ENCODE peak calls at places on chromosomes 1 and 21, in ten cellular contexts. J is activated CD4-positive, alpha-beta T cell treated with anti-CD3 and anti-CD28 coated beads for 4 hours; Y is anterior cingulate cortex; O is KBM-7; N is CD8-positive, alpha-beta memory T cell; V is stimulated activated CD4-positive, alpha-beta T cell treated with anti-CD3 and anti-CD28 coated beads, Interleukin-15, amount 100 ng/mL, for 24 hours; S is B cell; U is GM13976; K is aorta; L is Daoy. Q is an unnamed sample.

GRCh38 chr1:16122916-16123315 is 33.0 kb downstream of the EPHA2 start:
- DNase-seq in V (peak; percentile 63), N (peak; percentile 38), L (peak; percentile 97), S (no peak), O (peak; percentile 79), J (peak; percentile 38), Y (no peak), U (no peak), K (peak; percentile 49), Q (peak; percentile 92)

GRCh38 chr1:91066545-91066944 is 44.7 kb upstream of the ZNF644 start:
- DNase-seq in L (no peak), U (no peak), J (no peak), O (no peak), Y (no peak), K (no peak), N (no peak), V (no peak), S (no peak), Q (no peak)

GRCh38 chr1:224737353-224737727 is 121.2 kb downstream of the CNIH3 start:
- DNase-seq in L (no peak), O (no peak), J (no peak), U (no peak), V (no peak), N (no peak), S (no peak), Y (no peak), K (no peak), Q (no peak)

GRCh38 chr1:42122408-42122807 is 30.8 kb upstream of the GUCA2B start:
- DNase-seq in K (no peak), Y (no peak), O (no peak), N (no peak), J (no peak), L (no peak), V (no peak), S (no peak), U (no peak), Q (no peak)

GRCh38 chr1:205813755-205814058 is 709 bp upstream of the SLC41A1 start:
- DNase-seq in S (no peak), U (no peak), K (no peak), O (no peak), L (peak; percentile 77), V (no peak), N (peak; percentile 7), Y (no peak), J (no peak), Q (no peak)

GRCh38 chr1:162690672-162691434 is 58.6 kb downstream of the DDR2 start:
- DNase-seq in Y (no peak), U (no peak), V (no peak), N (no peak), O (peak; percentile 1), J (no peak), K (peak; percentile 78), S (no peak), L (peak; percentile 95), Q (no peak)

GRCh38 chr1:53048345-53048737 is 13.7 kb upstream of the PODN start:
- DNase-seq in O (no peak), S (no peak), N (no peak), K (no peak), L (peak; percentile 50), Y (no peak), U (no peak), J (no peak), V (no peak), Q (no peak)

GRCh38 chr1:194252189-194252588 is 1065.8 kb upstream of the B3GALT2 start:
- DNase-seq in L (no peak), O (no peak), V (no peak), N (no peak), K (no peak), S (no peak), J (no peak), Y (no peak), U (no peak), Q (no peak)

GRCh38 chr1:109425391-109425790 is 857 bp downstream of the PSMA5 start:
- DNase-seq in S (no peak), V (no peak), L (no peak), J (no peak), O (no peak), N (no peak), K (no peak), U (peak; percentile 71), Y (no peak), Q (peak; percentile 47)

GRCh38 chr21:23542097-23542496 is 2065.2 kb downstream of the MRPL39 start:
- DNase-seq in U (no peak), O (no peak), Y (no peak), V (no peak), S (no peak), L (no peak), J (no peak), K (no peak), N (no peak), Q (no peak)

GRCh38 chr21:36915014-36915700 is 51.3 kb downstream of the HLCS start:
- DNase-seq in U (no peak), K (no peak), S (no peak), L (no peak), V (no peak), Y (no peak), J (no peak), N (no peak), O (no peak), Q (no peak)

GRCh38 chr1:23543707-23544443 is 12.8 kb upstream of the E2F2 start:
- DNase-seq in Y (no peak), L (no peak), V (no peak), N (no peak), U (no peak), S (no peak), K (no peak), O (no peak), J (no peak), Q (no peak)

GRCh38 chr1:115330480-115331013 is 7.5 kb downstream of the NGF start:
- DNase-seq in K (peak; percentile 73), U (no peak), O (no peak), N (no peak), S (no peak), L (no peak), J (no peak), Y (no peak), V (no peak), Q (no peak)

GRCh38 chr1:205335692-205336091 is 14.1 kb upstream of the NUAK2 start:
- DNase-seq in U (peak; percentile 78), Y (no peak), S (peak; percentile 86), V (peak; percentile 88), O (peak; percentile 71), J (peak; percentile 78), K (peak; percentile 88), L (peak; percentile 88), N (peak; percentile 64), Q (peak; percentile 86)